ENCODE peak calls at places on chromosomes 1 and 21, in seven cellular contexts. One of them, this sample, is unnamed.
A peak's percentile ranks its signal among the peaks of the same experiment; 100 is the strongest.

GRCh38 chr1:10909697-10910489 is 102.6 kb upstream of the TARDBP start:
- DNase-seq in activated naive CD8-positive, alpha-beta T cell treated with anti-CD3 and anti-CD28 coated beads for 36 hours: peak; percentile 73
- DNase-seq in NK-92 treated with Interleukin-12 subunit alpha and Interleukin-12 subunit beta, amount 100 ng/mL, for 24 hours: peak; percentile 59
- DNase-seq in lower lobe of right lung: peak; percentile 86
- DNase-seq in NCI-H510A: peak; percentile 83
- DNase-seq in non-pigmented ciliary epithelial cell: no peak
- DNase-seq in GM19239: peak; percentile 65
- DNase-seq in this sample: peak; percentile 86

GRCh38 chr1:227885135-227885647 is 62.5 kb downstream of the WNT9A start:
- DNase-seq in activated naive CD8-positive, alpha-beta T cell treated with anti-CD3 and anti-CD28 coated beads for 36 hours: no peak
- DNase-seq in NK-92 treated with Interleukin-12 subunit alpha and Interleukin-12 subunit beta, amount 100 ng/mL, for 24 hours: no peak
- DNase-seq in lower lobe of right lung: peak; percentile 46
- DNase-seq in NCI-H510A: no peak
- DNase-seq in non-pigmented ciliary epithelial cell: no peak
- DNase-seq in GM19239: no peak
- DNase-seq in this sample: peak; percentile 39

GRCh38 chr1:242651817-242652216 is 127.3 kb upstream of the PLD5 start:
- DNase-seq in activated naive CD8-positive, alpha-beta T cell treated with anti-CD3 and anti-CD28 coated beads for 36 hours: no peak
- DNase-seq in NK-92 treated with Interleukin-12 subunit alpha and Interleukin-12 subunit beta, amount 100 ng/mL, for 24 hours: no peak
- DNase-seq in lower lobe of right lung: no peak
- DNase-seq in NCI-H510A: no peak
- DNase-seq in non-pigmented ciliary epithelial cell: no peak
- DNase-seq in GM19239: no peak
- DNase-seq in this sample: no peak

GRCh38 chr1:37498872-37499617 is 15.5 kb downstream of the MEAF6 start:
- DNase-seq in activated naive CD8-positive, alpha-beta T cell treated with anti-CD3 and anti-CD28 coated beads for 36 hours: no peak
- DNase-seq in NK-92 treated with Interleukin-12 subunit alpha and Interleukin-12 subunit beta, amount 100 ng/mL, for 24 hours: no peak
- DNase-seq in lower lobe of right lung: no peak
- DNase-seq in NCI-H510A: no peak
- DNase-seq in non-pigmented ciliary epithelial cell: no peak
- DNase-seq in GM19239: no peak
- DNase-seq in this sample: no peak

GRCh38 chr21:44455524-44456206 is 355 bp downstream of the LRRC3 start:
- DNase-seq in activated naive CD8-positive, alpha-beta T cell treated with anti-CD3 and anti-CD28 coated beads for 36 hours: peak; percentile 51
- DNase-seq in NK-92 treated with Interleukin-12 subunit alpha and Interleukin-12 subunit beta, amount 100 ng/mL, for 24 hours: no peak
- DNase-seq in lower lobe of right lung: peak; percentile 76
- DNase-seq in NCI-H510A: no peak
- DNase-seq in non-pigmented ciliary epithelial cell: no peak
- DNase-seq in GM19239: peak; percentile 75
- DNase-seq in this sample: peak; percentile 74

GRCh38 chr1:157893681-157894080 is 52.1 kb upstream of the CD5L start:
- DNase-seq in activated naive CD8-positive, alpha-beta T cell treated with anti-CD3 and anti-CD28 coated beads for 36 hours: no peak
- DNase-seq in NK-92 treated with Interleukin-12 subunit alpha and Interleukin-12 subunit beta, amount 100 ng/mL, for 24 hours: no peak
- DNase-seq in lower lobe of right lung: no peak
- DNase-seq in NCI-H510A: no peak
- DNase-seq in non-pigmented ciliary epithelial cell: no peak
- DNase-seq in GM19239: no peak
- DNase-seq in this sample: no peak

GRCh38 chr1:233883671-233884070 is 20.8 kb upstream of the SLC35F3 start:
- DNase-seq in activated naive CD8-positive, alpha-beta T cell treated with anti-CD3 and anti-CD28 coated beads for 36 hours: no peak
- DNase-seq in NK-92 treated with Interleukin-12 subunit alpha and Interleukin-12 subunit beta, amount 100 ng/mL, for 24 hours: no peak
- DNase-seq in lower lobe of right lung: no peak
- DNase-seq in NCI-H510A: no peak
- DNase-seq in non-pigmented ciliary epithelial cell: no peak
- DNase-seq in GM19239: no peak
- DNase-seq in this sample: no peak

GRCh38 chr1:67489643-67490042 is 59.4 kb upstream of the SERBP1 start:
- DNase-seq in activated naive CD8-positive, alpha-beta T cell treated with anti-CD3 and anti-CD28 coated beads for 36 hours: peak; percentile 4
- DNase-seq in NK-92 treated with Interleukin-12 subunit alpha and Interleukin-12 subunit beta, amount 100 ng/mL, for 24 hours: no peak
- DNase-seq in lower lobe of right lung: no peak
- DNase-seq in NCI-H510A: no peak
- DNase-seq in non-pigmented ciliary epithelial cell: peak; percentile 13
- DNase-seq in GM19239: peak; percentile 7
- DNase-seq in this sample: peak; percentile 54

GRCh38 chr1:62181531-62181930 is 13.1 kb upstream of the L1TD1 start:
- DNase-seq in activated naive CD8-positive, alpha-beta T cell treated with anti-CD3 and anti-CD28 coated beads for 36 hours: no peak
- DNase-seq in NK-92 treated with Interleukin-12 subunit alpha and Interleukin-12 subunit beta, amount 100 ng/mL, for 24 hours: no peak
- DNase-seq in lower lobe of right lung: no peak
- DNase-seq in NCI-H510A: no peak
- DNase-seq in non-pigmented ciliary epithelial cell: no peak
- DNase-seq in GM19239: no peak
- DNase-seq in this sample: no peak

GRCh38 chr1:166811691-166812090 is 27.6 kb upstream of the POGK start:
- DNase-seq in activated naive CD8-positive, alpha-beta T cell treated with anti-CD3 and anti-CD28 coated beads for 36 hours: no peak
- DNase-seq in NK-92 treated with Interleukin-12 subunit alpha and Interleukin-12 subunit beta, amount 100 ng/mL, for 24 hours: no peak
- DNase-seq in lower lobe of right lung: no peak
- DNase-seq in NCI-H510A: no peak
- DNase-seq in non-pigmented ciliary epithelial cell: peak; percentile 24
- DNase-seq in GM19239: no peak
- DNase-seq in this sample: no peak

GRCh38 chr21:38326429-38326828 is 69.6 kb downstream of the KCNJ15 start:
- DNase-seq in activated naive CD8-positive, alpha-beta T cell treated with anti-CD3 and anti-CD28 coated beads for 36 hours: no peak
- DNase-seq in NK-92 treated with Interleukin-12 subunit alpha and Interleukin-12 subunit beta, amount 100 ng/mL, for 24 hours: no peak
- DNase-seq in lower lobe of right lung: no peak
- DNase-seq in NCI-H510A: no peak
- DNase-seq in non-pigmented ciliary epithelial cell: no peak
- DNase-seq in GM19239: no peak
- DNase-seq in this sample: no peak

GRCh38 chr1:4261327-4261726 is 361.3 kb upstream of the C1orf174 start:
- DNase-seq in activated naive CD8-positive, alpha-beta T cell treated with anti-CD3 and anti-CD28 coated beads for 36 hours: no peak
- DNase-seq in NK-92 treated with Interleukin-12 subunit alpha and Interleukin-12 subunit beta, amount 100 ng/mL, for 24 hours: no peak
- DNase-seq in lower lobe of right lung: no peak
- DNase-seq in NCI-H510A: no peak
- DNase-seq in non-pigmented ciliary epithelial cell: no peak
- DNase-seq in GM19239: no peak
- DNase-seq in this sample: no peak

GRCh38 chr1:2251786-2252185 is 23.7 kb downstream of the SKI start:
- DNase-seq in activated naive CD8-positive, alpha-beta T cell treated with anti-CD3 and anti-CD28 coated beads for 36 hours: no peak
- DNase-seq in NK-92 treated with Interleukin-12 subunit alpha and Interleukin-12 subunit beta, amount 100 ng/mL, for 24 hours: no peak
- DNase-seq in lower lobe of right lung: peak; percentile 52
- DNase-seq in NCI-H510A: no peak
- DNase-seq in non-pigmented ciliary epithelial cell: no peak
- DNase-seq in GM19239: no peak
- DNase-seq in this sample: no peak

GRCh38 chr1:54134301-54134700 is 18.5 kb downstream of the CDCP2 start:
- DNase-seq in activated naive CD8-positive, alpha-beta T cell treated with anti-CD3 and anti-CD28 coated beads for 36 hours: no peak
- DNase-seq in NK-92 treated with Interleukin-12 subunit alpha and Interleukin-12 subunit beta, amount 100 ng/mL, for 24 hours: no peak
- DNase-seq in lower lobe of right lung: no peak
- DNase-seq in NCI-H510A: no peak
- DNase-seq in non-pigmented ciliary epithelial cell: no peak
- DNase-seq in GM19239: no peak
- DNase-seq in this sample: no peak

GRCh38 chr21:14989359-14989758 is 75.4 kb downstream of the NRIP1 start:
- DNase-seq in activated naive CD8-positive, alpha-beta T cell treated with anti-CD3 and anti-CD28 coated beads for 36 hours: no peak
- DNase-seq in NK-92 treated with Interleukin-12 subunit alpha and Interleukin-12 subunit beta, amount 100 ng/mL, for 24 hours: no peak
- DNase-seq in lower lobe of right lung: no peak
- DNase-seq in NCI-H510A: no peak
- DNase-seq in non-pigmented ciliary epithelial cell: no peak
- DNase-seq in GM19239: no peak
- DNase-seq in this sample: no peak

GRCh38 chr21:36479415-36480402 is at the start of gene CLDN14:
- DNase-seq in activated naive CD8-positive, alpha-beta T cell treated with anti-CD3 and anti-CD28 coated beads for 36 hours: no peak
- DNase-seq in NK-92 treated with Interleukin-12 subunit alpha and Interleukin-12 subunit beta, amount 100 ng/mL, for 24 hours: no peak
- DNase-seq in lower lobe of right lung: no peak
- DNase-seq in NCI-H510A: no peak
- DNase-seq in non-pigmented ciliary epithelial cell: no peak
- DNase-seq in GM19239: no peak
- DNase-seq in this sample: no peak

GRCh38 chr1:93029317-93029716 is 49.8 kb upstream of the MTF2 start:
- DNase-seq in activated naive CD8-positive, alpha-beta T cell treated with anti-CD3 and anti-CD28 coated beads for 36 hours: no peak
- DNase-seq in NK-92 treated with Interleukin-12 subunit alpha and Interleukin-12 subunit beta, amount 100 ng/mL, for 24 hours: no peak
- DNase-seq in lower lobe of right lung: no peak
- DNase-seq in NCI-H510A: no peak
- DNase-seq in non-pigmented ciliary epithelial cell: no peak
- DNase-seq in GM19239: no peak
- DNase-seq in this sample: no peak

GRCh38 chr1:93695411-93696005 is 13.9 kb upstream of the BCAR3 start:
- DNase-seq in activated naive CD8-positive, alpha-beta T cell treated with anti-CD3 and anti-CD28 coated beads for 36 hours: no peak
- DNase-seq in NK-92 treated with Interleukin-12 subunit alpha and Interleukin-12 subunit beta, amount 100 ng/mL, for 24 hours: no peak
- DNase-seq in lower lobe of right lung: no peak
- DNase-seq in NCI-H510A: no peak
- DNase-seq in non-pigmented ciliary epithelial cell: no peak
- DNase-seq in GM19239: no peak
- DNase-seq in this sample: no peak

GRCh38 chr1:97145321-97145956 is 423.9 kb downstream of the PTBP2 start:
- DNase-seq in activated naive CD8-positive, alpha-beta T cell treated with anti-CD3 and anti-CD28 coated beads for 36 hours: no peak
- DNase-seq in NK-92 treated with Interleukin-12 subunit alpha and Interleukin-12 subunit beta, amount 100 ng/mL, for 24 hours: no peak
- DNase-seq in lower lobe of right lung: no peak
- DNase-seq in NCI-H510A: no peak
- DNase-seq in non-pigmented ciliary epithelial cell: peak; percentile 28
- DNase-seq in GM19239: no peak
- DNase-seq in this sample: no peak

GRCh38 chr1:18927654-18928272 is 25.4 kb upstream of the ALDH4A1 start:
- DNase-seq in activated naive CD8-positive, alpha-beta T cell treated with anti-CD3 and anti-CD28 coated beads for 36 hours: peak; percentile 49
- DNase-seq in NK-92 treated with Interleukin-12 subunit alpha and Interleukin-12 subunit beta, amount 100 ng/mL, for 24 hours: peak; percentile 63
- DNase-seq in lower lobe of right lung: no peak
- DNase-seq in NCI-H510A: no peak
- DNase-seq in non-pigmented ciliary epithelial cell: no peak
- DNase-seq in GM19239: no peak
- DNase-seq in this sample: peak; percentile 79

GRCh38 chr1:183735069-183735860 is 69.7 kb upstream of the RGL1 start:
- DNase-seq in activated naive CD8-positive, alpha-beta T cell treated with anti-CD3 and anti-CD28 coated beads for 36 hours: no peak
- DNase-seq in NK-92 treated with Interleukin-12 subunit alpha and Interleukin-12 subunit beta, amount 100 ng/mL, for 24 hours: no peak
- DNase-seq in lower lobe of right lung: no peak
- DNase-seq in NCI-H510A: no peak
- DNase-seq in non-pigmented ciliary epithelial cell: no peak
- DNase-seq in GM19239: no peak
- DNase-seq in this sample: no peak

GRCh38 chr1:36126797-36127500 is 1.9 kb upstream of the COL8A2 start:
- DNase-seq in activated naive CD8-positive, alpha-beta T cell treated with anti-CD3 and anti-CD28 coated beads for 36 hours: no peak
- DNase-seq in NK-92 treated with Interleukin-12 subunit alpha and Interleukin-12 subunit beta, amount 100 ng/mL, for 24 hours: no peak
- DNase-seq in lower lobe of right lung: no peak
- DNase-seq in NCI-H510A: no peak
- DNase-seq in non-pigmented ciliary epithelial cell: no peak
- DNase-seq in GM19239: no peak
- DNase-seq in this sample: no peak

GRCh38 chr1:41444246-41444645 is 40.2 kb downstream of the EDN2 start:
- DNase-seq in activated naive CD8-positive, alpha-beta T cell treated with anti-CD3 and anti-CD28 coated beads for 36 hours: no peak
- DNase-seq in NK-92 treated with Interleukin-12 subunit alpha and Interleukin-12 subunit beta, amount 100 ng/mL, for 24 hours: no peak
- DNase-seq in lower lobe of right lung: no peak
- DNase-seq in NCI-H510A: no peak
- DNase-seq in non-pigmented ciliary epithelial cell: no peak
- DNase-seq in GM19239: no peak
- DNase-seq in this sample: no peak

GRCh38 chr1:66434096-66434495 is 99.9 kb upstream of the SGIP1 start:
- DNase-seq in activated naive CD8-positive, alpha-beta T cell treated with anti-CD3 and anti-CD28 coated beads for 36 hours: no peak
- DNase-seq in NK-92 treated with Interleukin-12 subunit alpha and Interleukin-12 subunit beta, amount 100 ng/mL, for 24 hours: no peak
- DNase-seq in lower lobe of right lung: no peak
- DNase-seq in NCI-H510A: no peak
- DNase-seq in non-pigmented ciliary epithelial cell: no peak
- DNase-seq in GM19239: no peak
- DNase-seq in this sample: no peak

GRCh38 chr1:67683306-67683705 is 1.7 kb upstream of the GADD45A start:
- DNase-seq in activated naive CD8-positive, alpha-beta T cell treated with anti-CD3 and anti-CD28 coated beads for 36 hours: no peak
- DNase-seq in NK-92 treated with Interleukin-12 subunit alpha and Interleukin-12 subunit beta, amount 100 ng/mL, for 24 hours: no peak
- DNase-seq in lower lobe of right lung: no peak
- DNase-seq in NCI-H510A: no peak
- DNase-seq in non-pigmented ciliary epithelial cell: no peak
- DNase-seq in GM19239: no peak
- DNase-seq in this sample: no peak

GRCh38 chr1:53122194-53122846 is 20.1 kb downstream of the SLC1A7 start:
- DNase-seq in activated naive CD8-positive, alpha-beta T cell treated with anti-CD3 and anti-CD28 coated beads for 36 hours: no peak
- DNase-seq in NK-92 treated with Interleukin-12 subunit alpha and Interleukin-12 subunit beta, amount 100 ng/mL, for 24 hours: no peak
- DNase-seq in lower lobe of right lung: no peak
- DNase-seq in NCI-H510A: no peak
- DNase-seq in non-pigmented ciliary epithelial cell: no peak
- DNase-seq in GM19239: no peak
- DNase-seq in this sample: no peak

GRCh38 chr1:245715970-245716369 is 561.2 kb downstream of the KIF26B start:
- DNase-seq in activated naive CD8-positive, alpha-beta T cell treated with anti-CD3 and anti-CD28 coated beads for 36 hours: no peak
- DNase-seq in NK-92 treated with Interleukin-12 subunit alpha and Interleukin-12 subunit beta, amount 100 ng/mL, for 24 hours: no peak
- DNase-seq in lower lobe of right lung: no peak
- DNase-seq in NCI-H510A: no peak
- DNase-seq in non-pigmented ciliary epithelial cell: peak; percentile 65
- DNase-seq in GM19239: no peak
- DNase-seq in this sample: no peak

GRCh38 chr1:19395678-19396192 is 83.6 kb downstream of the SLC66A1 start:
- DNase-seq in activated naive CD8-positive, alpha-beta T cell treated with anti-CD3 and anti-CD28 coated beads for 36 hours: no peak
- DNase-seq in NK-92 treated with Interleukin-12 subunit alpha and Interleukin-12 subunit beta, amount 100 ng/mL, for 24 hours: no peak
- DNase-seq in lower lobe of right lung: no peak
- DNase-seq in NCI-H510A: no peak
- DNase-seq in non-pigmented ciliary epithelial cell: no peak
- DNase-seq in GM19239: no peak
- DNase-seq in this sample: no peak

GRCh38 chr1:150613061-150613920 is 16.1 kb downstream of the ENSA start:
- DNase-seq in activated naive CD8-positive, alpha-beta T cell treated with anti-CD3 and anti-CD28 coated beads for 36 hours: peak; percentile 59
- DNase-seq in NK-92 treated with Interleukin-12 subunit alpha and Interleukin-12 subunit beta, amount 100 ng/mL, for 24 hours: peak; percentile 17
- DNase-seq in lower lobe of right lung: no peak
- DNase-seq in NCI-H510A: no peak
- DNase-seq in non-pigmented ciliary epithelial cell: peak; percentile 67
- DNase-seq in GM19239: peak; percentile 46
- DNase-seq in this sample: peak; percentile 63

GRCh38 chr1:85295006-85295431 is 18.6 kb upstream of the BCL10 start:
- DNase-seq in activated naive CD8-positive, alpha-beta T cell treated with anti-CD3 and anti-CD28 coated beads for 36 hours: no peak
- DNase-seq in NK-92 treated with Interleukin-12 subunit alpha and Interleukin-12 subunit beta, amount 100 ng/mL, for 24 hours: no peak
- DNase-seq in lower lobe of right lung: no peak
- DNase-seq in NCI-H510A: no peak
- DNase-seq in non-pigmented ciliary epithelial cell: no peak
- DNase-seq in GM19239: no peak
- DNase-seq in this sample: no peak

GRCh38 chr1:150061632-150062101 is 5.9 kb upstream of the VPS45 start:
- DNase-seq in activated naive CD8-positive, alpha-beta T cell treated with anti-CD3 and anti-CD28 coated beads for 36 hours: no peak
- DNase-seq in NK-92 treated with Interleukin-12 subunit alpha and Interleukin-12 subunit beta, amount 100 ng/mL, for 24 hours: no peak
- DNase-seq in lower lobe of right lung: no peak
- DNase-seq in NCI-H510A: no peak
- DNase-seq in non-pigmented ciliary epithelial cell: peak; percentile 49
- DNase-seq in GM19239: no peak
- DNase-seq in this sample: no peak

GRCh38 chr1:5819391-5820025 is 172.7 kb downstream of the NPHP4 start:
- DNase-seq in activated naive CD8-positive, alpha-beta T cell treated with anti-CD3 and anti-CD28 coated beads for 36 hours: no peak
- DNase-seq in NK-92 treated with Interleukin-12 subunit alpha and Interleukin-12 subunit beta, amount 100 ng/mL, for 24 hours: no peak
- DNase-seq in lower lobe of right lung: no peak
- DNase-seq in NCI-H510A: peak; percentile 49
- DNase-seq in non-pigmented ciliary epithelial cell: no peak
- DNase-seq in GM19239: no peak
- DNase-seq in this sample: no peak

GRCh38 chr1:185567006-185567405 is 167.2 kb upstream of the HMCN1 start:
- DNase-seq in activated naive CD8-positive, alpha-beta T cell treated with anti-CD3 and anti-CD28 coated beads for 36 hours: peak; percentile 15
- DNase-seq in NK-92 treated with Interleukin-12 subunit alpha and Interleukin-12 subunit beta, amount 100 ng/mL, for 24 hours: peak; percentile 10
- DNase-seq in lower lobe of right lung: no peak
- DNase-seq in NCI-H510A: peak; percentile 74
- DNase-seq in non-pigmented ciliary epithelial cell: no peak
- DNase-seq in GM19239: no peak
- DNase-seq in this sample: peak; percentile 13

GRCh38 chr1:8474369-8474768 is 156.5 kb downstream of the SLC45A1 start:
- DNase-seq in activated naive CD8-positive, alpha-beta T cell treated with anti-CD3 and anti-CD28 coated beads for 36 hours: no peak
- DNase-seq in NK-92 treated with Interleukin-12 subunit alpha and Interleukin-12 subunit beta, amount 100 ng/mL, for 24 hours: no peak
- DNase-seq in lower lobe of right lung: no peak
- DNase-seq in NCI-H510A: no peak
- DNase-seq in non-pigmented ciliary epithelial cell: no peak
- DNase-seq in GM19239: no peak
- DNase-seq in this sample: no peak

GRCh38 chr1:92817986-92818764 is 13.7 kb upstream of the RPL5 start:
- DNase-seq in activated naive CD8-positive, alpha-beta T cell treated with anti-CD3 and anti-CD28 coated beads for 36 hours: no peak
- DNase-seq in NK-92 treated with Interleukin-12 subunit alpha and Interleukin-12 subunit beta, amount 100 ng/mL, for 24 hours: no peak
- DNase-seq in lower lobe of right lung: no peak
- DNase-seq in NCI-H510A: no peak
- DNase-seq in non-pigmented ciliary epithelial cell: no peak
- DNase-seq in GM19239: peak; percentile 43
- DNase-seq in this sample: peak; percentile 51

This sample was measured in GM13976.